ENCODE peak calls at places on chromosomes 5 and 9, in seven cellular contexts. One of them, this sample, is unnamed.

GRCh38 chr5:137792291-137792690 is 38.1 kb upstream of the HNRNPA0 start:
- DNase-seq in AG08396: no peak
- DNase-seq in DND-41: no peak
- DNase-seq in colonic mucosa: no peak
- DNase-seq in D341Med: no peak
- DNase-seq in HAP-1: no peak
- DNase-seq in BJ: no peak
- DNase-seq in this sample: peak; percentile 44

GRCh38 chr5:68928617-68929302 is 165.1 kb upstream of the SLC30A5 start:
- DNase-seq in AG08396: no peak
- DNase-seq in DND-41: no peak
- DNase-seq in colonic mucosa: no peak
- DNase-seq in D341Med: no peak
- DNase-seq in HAP-1: no peak
- DNase-seq in BJ: no peak
- DNase-seq in this sample: peak; percentile 93

GRCh38 chr9:9631302-9631701 is 981.5 kb downstream of the PTPRD start:
- DNase-seq in AG08396: no peak
- DNase-seq in DND-41: no peak
- DNase-seq in colonic mucosa: no peak
- DNase-seq in D341Med: no peak
- DNase-seq in HAP-1: peak; percentile 35
- DNase-seq in BJ: no peak
- DNase-seq in this sample: no peak

GRCh38 chr5:103562453-103563157 is at the start of gene NUDT12:
- DNase-seq in AG08396: peak; percentile 86
- DNase-seq in DND-41: peak; percentile 5
- DNase-seq in colonic mucosa: peak; percentile 72
- DNase-seq in D341Med: peak; percentile 91
- DNase-seq in HAP-1: peak; percentile 83
- DNase-seq in BJ: peak; percentile 28
- DNase-seq in this sample: peak; percentile 93

GRCh38 chr5:145856285-145856818 is 16.5 kb downstream of the GRXCR2 start:
- DNase-seq in AG08396: peak; percentile 31
- DNase-seq in DND-41: no peak
- DNase-seq in colonic mucosa: no peak
- DNase-seq in D341Med: no peak
- DNase-seq in HAP-1: no peak
- DNase-seq in BJ: no peak
- DNase-seq in this sample: peak; percentile 84

GRCh38 chr5:150989695-150990094 is 30.7 kb upstream of the GPX3 start:
- DNase-seq in AG08396: no peak
- DNase-seq in DND-41: no peak
- DNase-seq in colonic mucosa: no peak
- DNase-seq in D341Med: no peak
- DNase-seq in HAP-1: peak; percentile 31
- DNase-seq in BJ: no peak
- DNase-seq in this sample: peak; percentile 31

GRCh38 chr9:86892576-86892975 is 54.7 kb downstream of the GAS1 start:
- DNase-seq in AG08396: no peak
- DNase-seq in DND-41: no peak
- DNase-seq in colonic mucosa: no peak
- DNase-seq in D341Med: no peak
- DNase-seq in HAP-1: no peak
- DNase-seq in BJ: no peak
- DNase-seq in this sample: no peak

GRCh38 chr5:39063037-39063436 is 11.2 kb downstream of the RICTOR start:
- DNase-seq in AG08396: no peak
- DNase-seq in DND-41: no peak
- DNase-seq in colonic mucosa: no peak
- DNase-seq in D341Med: no peak
- DNase-seq in HAP-1: no peak
- DNase-seq in BJ: no peak
- DNase-seq in this sample: no peak

GRCh38 chr9:34744295-34745221 is 34.6 kb upstream of the CCL21 start:
- DNase-seq in AG08396: peak; percentile 54
- DNase-seq in DND-41: no peak
- DNase-seq in colonic mucosa: peak; percentile 22
- DNase-seq in D341Med: peak; percentile 49
- DNase-seq in HAP-1: no peak
- DNase-seq in BJ: no peak
- DNase-seq in this sample: peak; percentile 90

GRCh38 chr9:82404484-82405280 is 416.1 kb downstream of the SPATA31D1 start:
- DNase-seq in AG08396: no peak
- DNase-seq in DND-41: no peak
- DNase-seq in colonic mucosa: no peak
- DNase-seq in D341Med: no peak
- DNase-seq in HAP-1: no peak
- DNase-seq in BJ: no peak
- DNase-seq in this sample: no peak

GRCh38 chr9:118578467-118578866 is 790.8 kb downstream of the BRINP1 start:
- DNase-seq in AG08396: peak; percentile 20
- DNase-seq in DND-41: no peak
- DNase-seq in colonic mucosa: no peak
- DNase-seq in D341Med: no peak
- DNase-seq in HAP-1: no peak
- DNase-seq in BJ: peak; percentile 31
- DNase-seq in this sample: no peak

GRCh38 chr9:91179237-91180138 is 182.2 kb downstream of the AUH start:
- DNase-seq in AG08396: peak; percentile 69
- DNase-seq in DND-41: no peak
- DNase-seq in colonic mucosa: no peak
- DNase-seq in D341Med: no peak
- DNase-seq in HAP-1: no peak
- DNase-seq in BJ: no peak
- DNase-seq in this sample: no peak

GRCh38 chr5:94545870-94546625 is 72.4 kb downstream of the KIAA0825 start:
- DNase-seq in AG08396: no peak
- DNase-seq in DND-41: no peak
- DNase-seq in colonic mucosa: no peak
- DNase-seq in D341Med: no peak
- DNase-seq in HAP-1: no peak
- DNase-seq in BJ: no peak
- DNase-seq in this sample: no peak

GRCh38 chr9:121673576-121673975 is 22.1 kb downstream of the DAB2IP start:
- DNase-seq in AG08396: no peak
- DNase-seq in DND-41: no peak
- DNase-seq in colonic mucosa: no peak
- DNase-seq in D341Med: no peak
- DNase-seq in HAP-1: no peak
- DNase-seq in BJ: no peak
- DNase-seq in this sample: no peak

GRCh38 chr5:9376363-9377117 is 169.3 kb downstream of the SEMA5A start:
- DNase-seq in AG08396: no peak
- DNase-seq in DND-41: no peak
- DNase-seq in colonic mucosa: no peak
- DNase-seq in D341Med: no peak
- DNase-seq in HAP-1: no peak
- DNase-seq in BJ: no peak
- DNase-seq in this sample: no peak

GRCh38 chr5:132237141-132237540 is 9.5 kb upstream of the P4HA2 start:
- DNase-seq in AG08396: no peak
- DNase-seq in DND-41: no peak
- DNase-seq in colonic mucosa: no peak
- DNase-seq in D341Med: no peak
- DNase-seq in HAP-1: no peak
- DNase-seq in BJ: no peak
- DNase-seq in this sample: no peak

This sample was measured in DMS53.